ENCODE peak calls at places on chromosomes 6 and 20, in five cellular contexts. Y is IMR-90, E is mesenchymal stem cell, C is mesendoderm, P is H1. V is an unnamed sample.

GRCh38 chr6:138155443-138155842 is 6.3 kb upstream of the ARFGEF3 start:
- DNase-seq in Y (no peak), C (no peak), E (no peak), P (no peak), V (no peak)

GRCh38 chr6:125188037-125188436 is 34.5 kb downstream of the TPD52L1 start:
- DNase-seq in Y (peak; percentile 77), C (no peak), E (peak; percentile 82), P (no peak), V (no peak)

GRCh38 chr6:89369009-89369408 is 16.5 kb upstream of the UBE2J1 start:
- DNase-seq in P (no peak), C (peak; percentile 72), Y (peak; percentile 46), E (peak; percentile 50), V (no peak)

GRCh38 chr6:135535989-135536414 is 38.5 kb upstream of the AHI1 start:
- DNase-seq in E (peak; percentile 86), P (no peak), C (peak; percentile 67), Y (peak; percentile 98), V (peak; percentile 15)

GRCh38 chr6:84953401-84953800 is 189.0 kb upstream of the TBX18 start:
- DNase-seq in P (no peak), E (no peak), Y (no peak), C (peak; percentile 7), V (no peak)

GRCh38 chr20:8490076-8490830 is 358.2 kb downstream of the PLCB1 start:
- DNase-seq in P (no peak), E (no peak), C (no peak), Y (peak; percentile 15), V (no peak)

GRCh38 chr6:119340766-119341487 is 8.6 kb downstream of the MAN1A1 start:
- DNase-seq in P (peak; percentile 49), E (peak; percentile 24), Y (no peak), C (peak; percentile 98), V (peak; percentile 41)

GRCh38 chr20:32358883-32359632 is 927 bp downstream of the ASXL1 start:
- DNase-seq in C (peak; percentile 87), P (peak; percentile 85), E (peak; percentile 79), Y (peak; percentile 51), V (peak; percentile 81)

GRCh38 chr6:147868493-147869222 is 360.2 kb downstream of the SAMD5 start:
- DNase-seq in E (peak; percentile 33), C (no peak), P (no peak), Y (peak; percentile 3), V (no peak)

GRCh38 chr6:170270984-170271593 is 19.8 kb downstream of the DLL1 start:
- DNase-seq in P (no peak), C (peak; percentile 35), E (no peak), Y (no peak), V (no peak)

GRCh38 chr6:73109659-73110058 is 115.6 kb downstream of the KHDC1L start:
- DNase-seq in E (no peak), Y (no peak), C (no peak), P (no peak), V (no peak)

GRCh38 chr6:17907467-17908229 is 79.8 kb downstream of the KIF13A start:
- DNase-seq in P (no peak), E (peak; percentile 99), Y (peak; percentile 100), C (peak; percentile 62), V (no peak)

GRCh38 chr6:125154184-125155135 is 887 bp downstream of the TPD52L1 start:
- DNase-seq in C (peak; percentile 90), Y (no peak), P (peak; percentile 69), E (peak; percentile 32), V (peak; percentile 21)

GRCh38 chr6:122458087-122458486 is 13.5 kb downstream of the SERINC1 start:
- DNase-seq in Y (no peak), P (no peak), C (no peak), E (no peak), V (no peak)

GRCh38 chr6:154962751-154963150 is 32.4 kb upstream of the TIAM2 start:
- DNase-seq in C (no peak), E (peak; percentile 80), Y (peak; percentile 89), P (no peak), V (no peak)

GRCh38 chr6:118371955-118372354 is 176.1 kb upstream of the PLN start:
- DNase-seq in C (no peak), P (no peak), Y (no peak), E (no peak), V (no peak)

GRCh38 chr6:16286151-16286522 is 47.8 kb downstream of the GMPR start:
- DNase-seq in P (peak; percentile 92), Y (peak; percentile 38), C (peak; percentile 82), E (peak; percentile 57), V (peak; percentile 49)

GRCh38 chr20:44683263-44684046 is 31.7 kb upstream of the CCN5 start:
- DNase-seq in E (peak; percentile 62), Y (peak; percentile 42), C (peak; percentile 82), P (peak; percentile 83), V (peak; percentile 51)

GRCh38 chr6:111041917-111042316 is 45.4 kb upstream of the SLC16A10 start:
- DNase-seq in E (no peak), C (no peak), P (no peak), Y (no peak), V (no peak)

GRCh38 chr6:109483744-109484075 is 691 bp upstream of the ZBTB24 start:
- DNase-seq in Y (no peak), P (no peak), E (no peak), C (no peak), V (no peak)

GRCh38 chr20:19647992-19648391 is 110.1 kb upstream of the RIN2 start:
- DNase-seq in C (peak; percentile 28), E (no peak), P (no peak), Y (no peak), V (no peak)

GRCh38 chr6:43621078-43621835 is 7.8 kb downstream of the GTPBP2 start:
- DNase-seq in Y (no peak), C (no peak), P (no peak), E (no peak), V (no peak)

GRCh38 chr6:115613488-115613887 is 447.2 kb downstream of the FRK start:
- DNase-seq in Y (peak; percentile 94), C (no peak), E (peak; percentile 45), P (no peak), V (no peak)

GRCh38 chr6:64680446-64680845 is 1026.6 kb downstream of the EYS start:
- DNase-seq in Y (peak; percentile 0), E (peak; percentile 78), C (peak; percentile 11), P (no peak), V (no peak)

GRCh38 chr6:108736832-108737231 is 111.4 kb upstream of the ARMC2 start:
- DNase-seq in C (peak; percentile 75), Y (peak; percentile 92), E (peak; percentile 84), P (no peak), V (no peak)

GRCh38 chr20:62824476-62825287 is 7.8 kb downstream of the COL9A3 start:
- DNase-seq in Y (no peak), E (no peak), P (peak; percentile 54), C (peak; percentile 73), V (no peak)

GRCh38 chr20:49167811-49168507 is 20.2 kb downstream of the STAU1 start:
- DNase-seq in P (no peak), E (peak; percentile 50), C (no peak), Y (peak; percentile 31), V (no peak)

GRCh38 chr20:47973519-47974233 is 188.4 kb upstream of the SULF2 start:
- DNase-seq in Y (no peak), C (peak; percentile 64), E (no peak), P (peak; percentile 55), V (peak; percentile 83)

GRCh38 chr6:39499053-39499452 is 176.6 kb upstream of the KCNK16 start:
- DNase-seq in P (no peak), Y (no peak), C (no peak), E (no peak), V (no peak)

GRCh38 chr6:159832941-159833340 is 32.9 kb downstream of the PNLDC1 start:
- DNase-seq in C (no peak), E (no peak), Y (no peak), P (no peak), V (no peak)

GRCh38 chr6:140478631-140479030 is 1104.2 kb upstream of the CITED2 start:
- DNase-seq in E (no peak), Y (no peak), C (no peak), P (no peak), V (no peak)

GRCh38 chr20:57618766-57619052 is 1.5 kb downstream of the ZBP1 start:
- DNase-seq in E (no peak), P (peak; percentile 19), C (no peak), Y (no peak), V (no peak)
- H3K4me3 ChIP-seq in E (no peak overlapping the region), P (no peak overlapping the region), C (no peak overlapping the region), Y (no peak overlapping the region), V (no peak overlapping the region)

GRCh38 chr6:107290491-107290890 is 168.9 kb downstream of the PDSS2 start:
- DNase-seq in P (no peak), E (no peak), C (peak; percentile 28), Y (no peak), V (no peak)
- H2BK15ac ChIP-seq in P (no peak overlapping the region), E (no peak overlapping the region), C (no peak overlapping the region), Y (no peak overlapping the region), V (no peak overlapping the region)

DNA sequence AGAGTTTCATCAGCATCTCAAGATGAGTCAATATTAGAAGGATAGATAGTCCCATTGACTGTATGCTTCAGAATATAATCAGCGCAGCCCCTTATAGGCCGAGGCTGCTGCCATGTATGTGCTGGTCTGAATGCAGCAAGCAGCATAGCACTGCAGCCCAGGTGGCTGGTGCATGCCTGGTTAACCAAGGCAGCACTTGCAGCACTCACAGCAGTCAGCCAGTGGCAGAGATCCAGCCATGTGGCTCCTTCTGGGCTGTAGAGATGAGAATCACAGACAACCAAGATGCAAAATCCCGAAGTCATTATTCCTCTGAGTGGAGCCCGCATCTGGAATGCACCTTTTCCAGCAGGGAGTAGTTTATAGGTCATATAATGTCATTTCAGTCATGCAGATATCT is 251.9 kb downstream of the UST start:
- DNase-seq in C (no peak), E (peak; percentile 30), P (peak; percentile 20), Y (no peak), V (no peak)
- H3K27ac ChIP-seq in C (no peak overlapping the region), E (no peak overlapping the region), P (no peak overlapping the region), Y (no peak overlapping the region), V (no peak overlapping the region)

GRCh38 chr20:54173653-54174451 is at the start of gene CYP24A1:
- DNase-seq in Y (no peak), C (peak; percentile 57), E (no peak), P (peak; percentile 78), V (peak; percentile 12)

GRCh38 chr20:54174452-54175175 is 828 bp upstream of the CYP24A1 start:
- DNase-seq in C (peak; percentile 19), E (no peak), P (peak; percentile 47), Y (no peak), V (peak; percentile 18)

GRCh38 chr20:54170963-54171362 is 2.8 kb downstream of the CYP24A1 start:
- DNase-seq in C (no peak), E (no peak), P (no peak), Y (no peak), V (no peak)

GRCh38 chr20:54172856-54173652 is 732 bp downstream of the CYP24A1 start:
- DNase-seq in Y (no peak), P (peak; percentile 79), E (no peak), C (peak; percentile 57), V (peak; percentile 49)

GRCh38 chr20:54172532-54172855 is 1.3 kb downstream of the CYP24A1 start:
- DNase-seq in P (no peak), Y (no peak), E (no peak), C (no peak), V (no peak)
- H3K4me3 ChIP-seq in P (peak overlapping the region; percentile 41), Y (no peak overlapping the region), E (peak overlapping the region; percentile 46), C (no peak overlapping the region), V (no peak overlapping the region)

DNA sequence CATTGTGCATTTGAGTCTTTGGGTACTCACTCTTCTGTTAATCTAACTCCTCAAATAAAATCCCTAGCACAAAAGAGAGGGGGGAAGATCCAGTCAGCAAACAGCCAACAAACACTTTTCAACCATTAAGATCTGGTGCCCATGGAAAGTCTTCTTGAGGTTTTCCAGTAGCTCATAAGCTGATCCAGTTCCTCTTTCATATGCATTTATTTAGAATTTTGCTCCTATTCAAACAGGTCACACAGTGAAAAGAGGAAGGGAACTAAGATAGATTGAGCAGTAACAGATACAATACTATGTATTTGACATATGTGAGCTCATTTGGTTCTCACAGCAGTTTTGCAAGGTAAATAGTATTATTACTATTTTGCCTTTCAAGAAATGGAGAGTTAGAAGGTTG is 38.6 kb downstream of the HLA-DPB1 start:
- DNase-seq in C (no peak), E (no peak), P (no peak), Y (no peak), V (no peak)
- H2BK15ac ChIP-seq in C (no peak overlapping the region), E (no peak overlapping the region), P (no peak overlapping the region), Y (no peak overlapping the region), V (no peak overlapping the region)